ENCODE peak calls at places on chromosomes 5 and 9, in eight cellular contexts. Z is choroid plexus epithelial cell, L is omental fat pad, H is brain microvascular endothelial cell, W is GM13977, E is heart left ventricle, P is WTC11, A is Peyer's patch. C is an unnamed sample.

GRCh38 chr5:109907751-109908150 is 218.0 kb downstream of the MAN2A1 start:
- DNase-seq in Z (peak), L (no peak), H (peak), W (no peak), E (no peak), P (no peak), A (no peak), C (no peak)

GRCh38 chr9:117917873-117918272 is 213.7 kb downstream of the TLR4 start:
- DNase-seq in Z (no peak), L (no peak), H (no peak), W (no peak), E (no peak), P (no peak), A (no peak), C (no peak)

GRCh38 chr9:124212381-124213050 is 45.2 kb upstream of the NEK6 start:
- DNase-seq in Z (peak), L (peak), H (peak), W (no peak), E (no peak), P (no peak), A (no peak), C (no peak)

GRCh38 chr5:98569288-98569687 is 204.2 kb upstream of the RGMB start:
- DNase-seq in Z (no peak), L (no peak), H (no peak), W (no peak), E (no peak), P (no peak), A (no peak), C (no peak)

GRCh38 chr5:154714271-154714986 is 40.7 kb upstream of the LARP1 start:
- DNase-seq in Z (peak), L (no peak), H (peak), W (no peak), E (no peak), P (no peak), A (peak), C (no peak)

GRCh38 chr5:153496835-153497234 is 6.4 kb downstream of the GRIA1 start:
- DNase-seq in Z (peak), L (no peak), H (peak), W (no peak), E (no peak), P (no peak), A (no peak), C (no peak)

GRCh38 chr9:115069771-115070170 is 48.2 kb downstream of the TNC start:
- DNase-seq in Z (no peak), L (no peak), H (no peak), W (no peak), E (no peak), P (no peak), A (no peak), C (no peak)

GRCh38 chr9:123049589-123050222 is 16.2 kb downstream of the GPR21 start:
- DNase-seq in Z (peak), L (no peak), H (no peak), W (no peak), E (no peak), P (no peak), A (no peak), C (no peak)

GRCh38 chr9:129823163-129823933 is 588 bp downstream of the TOR1A start:
- DNase-seq in Z (peak), L (no peak), H (no peak), W (peak), E (no peak), P (peak), A (no peak), C (no peak)

GRCh38 chr5:145685417-145685816 is 149.7 kb downstream of the PRELID2 start:
- DNase-seq in Z (no peak), L (no peak), H (no peak), W (no peak), E (no peak), P (no peak), A (no peak), C (no peak)

GRCh38 chr9:123669355-123669754 is 260.6 kb downstream of the DENND1A start:
- DNase-seq in Z (no peak), L (no peak), H (no peak), W (no peak), E (no peak), P (no peak), A (no peak), C (no peak)

GRCh38 chr9:71719585-71719984 is 48.7 kb downstream of the CEMIP2 start:
- DNase-seq in Z (peak), L (no peak), H (no peak), W (no peak), E (no peak), P (no peak), A (no peak), C (no peak)

GRCh38 chr9:71719088-71719487 is 49.2 kb downstream of the CEMIP2 start:
- DNase-seq in Z (no peak), L (no peak), H (no peak), W (no peak), E (no peak), P (no peak), A (no peak), C (no peak)

GRCh38 chr9:71721786-71722295 is 46.5 kb downstream of the CEMIP2 start:
- DNase-seq in Z (no peak), L (no peak), H (no peak), W (no peak), E (no peak), P (no peak), A (no peak), C (no peak)

GRCh38 chr9:71710856-71711255 is 57.5 kb downstream of the CEMIP2 start:
- DNase-seq in Z (no peak), L (no peak), H (no peak), W (no peak), E (no peak), P (no peak), A (no peak), C (no peak)

GRCh38 chr9:71716138-71716909 is 52.0 kb downstream of the CEMIP2 start:
- DNase-seq in Z (peak), L (no peak), H (no peak), W (no peak), E (no peak), P (no peak), A (no peak), C (no peak)
- TF ChIP-seq CTCF in Z (peak), L (no peak), H (peak), W (peak), E (peak), P (no peak), A (peak), C (peak)

DNA sequence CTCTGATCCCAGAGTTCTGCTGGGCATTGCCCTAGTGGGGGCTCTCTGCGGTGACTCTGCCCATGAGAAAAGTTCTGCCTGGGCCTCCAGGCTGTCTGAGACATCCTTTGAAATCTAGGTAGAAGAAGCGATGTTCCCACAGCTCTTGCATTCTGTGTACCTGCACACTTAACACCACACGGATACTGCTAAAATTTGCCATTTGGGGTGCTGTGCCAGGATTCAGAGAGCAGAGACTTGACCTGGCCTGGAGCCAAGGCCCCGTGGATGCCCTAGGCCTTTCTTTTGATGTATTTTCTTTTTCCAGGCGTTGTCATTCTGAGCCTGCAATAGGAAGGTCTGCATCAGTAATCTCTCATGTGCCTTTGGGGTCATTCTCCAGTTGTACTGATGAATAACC is 89.3 kb upstream of the IL12B start:
- DNase-seq in Z (no peak), L (no peak), H (no peak), W (no peak), E (no peak), P (no peak), A (no peak), C (no peak)
- TF ChIP-seq CTCF in Z (no peak), L (no peak), H (no peak), W (no peak), E (no peak), P (no peak), A (no peak), C (no peak)

DNA sequence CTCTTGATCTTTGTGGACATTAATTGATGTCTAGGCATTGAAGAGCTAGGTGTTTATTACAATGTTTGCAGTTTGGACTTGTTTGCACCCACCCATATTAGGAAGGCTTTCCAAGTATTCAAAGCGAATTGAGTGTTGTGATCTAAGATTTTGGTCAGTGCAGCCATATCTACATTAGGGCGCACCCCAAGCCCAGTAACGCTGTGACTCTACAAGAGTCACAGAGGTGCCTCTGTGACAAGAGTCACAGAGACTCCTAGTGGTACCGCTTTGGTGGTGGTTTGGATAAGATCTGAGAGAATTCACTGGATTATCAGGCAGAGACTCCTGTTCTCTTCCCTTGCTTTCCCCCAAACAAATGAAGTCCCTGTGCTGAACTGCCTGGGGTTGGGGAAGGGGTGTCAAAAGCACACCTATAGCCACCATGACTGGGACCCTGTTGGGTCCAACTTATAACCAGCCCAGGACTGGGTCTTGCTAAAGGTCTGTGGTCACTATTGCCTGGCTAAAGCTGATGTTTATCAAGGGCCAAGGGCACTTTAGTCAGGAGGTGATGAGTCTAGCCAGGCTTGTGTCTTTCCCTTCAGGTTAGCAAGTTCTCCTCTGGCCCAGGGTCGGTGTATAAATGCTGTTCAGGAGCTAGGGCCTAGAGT is 114.1 kb upstream of the RIOK2 start:
- DNase-seq in Z (peak), L (no peak), H (peak), W (peak), E (no peak), P (peak), A (no peak), C (no peak)
- TF ChIP-seq CTCF in Z (peak), L (no peak), H (peak), W (peak), E (peak), P (peak), A (peak), C (no peak)

GRCh38 chr5:16685069-16685468 is 68.3 kb upstream of the RETREG1 start:
- DNase-seq in Z (peak), L (no peak), H (no peak), W (no peak), E (no peak), P (no peak), A (no peak), C (no peak)

GRCh38 chr5:16691731-16692130 is 74.9 kb upstream of the RETREG1 start:
- DNase-seq in Z (no peak), L (no peak), H (no peak), W (no peak), E (no peak), P (no peak), A (no peak), C (no peak)

GRCh38 chr5:16693879-16694278 is 77.1 kb upstream of the RETREG1 start:
- DNase-seq in Z (no peak), L (no peak), H (no peak), W (no peak), E (no peak), P (no peak), A (no peak), C (no peak)

GRCh38 chr5:16690243-16690839 is 73.5 kb upstream of the RETREG1 start:
- DNase-seq in Z (peak), L (no peak), H (peak), W (peak), E (no peak), P (peak), A (no peak), C (no peak)

DNA sequence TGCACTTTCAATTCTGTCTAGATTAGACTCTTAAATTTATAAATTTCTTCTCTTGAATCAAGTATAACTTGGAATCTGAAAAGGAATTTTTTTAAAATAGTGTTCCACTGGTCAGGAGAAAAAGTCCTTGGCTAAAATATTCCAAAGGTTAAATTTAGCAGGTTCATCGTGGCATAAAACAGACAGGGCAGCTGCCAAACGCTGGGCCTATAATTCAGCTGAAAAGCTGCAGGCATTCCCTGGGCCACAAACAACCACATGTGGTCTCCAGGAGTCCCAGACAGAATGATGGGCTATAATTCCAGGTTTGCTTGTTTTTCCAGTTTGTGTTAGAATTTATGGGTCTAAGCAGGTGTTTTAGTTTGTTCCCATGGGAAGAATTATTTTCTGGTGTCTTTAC is 71.1 kb upstream of the RETREG1 start:
- DNase-seq in Z (no peak), L (no peak), H (no peak), W (no peak), E (no peak), P (no peak), A (no peak), C (no peak)
- TF ChIP-seq CTCF in Z (no peak), L (no peak), H (no peak), W (no peak), E (no peak), P (no peak), A (no peak), C (no peak)

GRCh38 chr5:78127875-78128274 is 166.6 kb downstream of the AP3B1 start:
- DNase-seq in Z (no peak), L (no peak), H (no peak), W (no peak), E (no peak), P (peak), A (no peak), C (no peak)
- TF ChIP-seq CTCF in Z (peak), L (no peak), H (peak), W (peak), E (no peak), P (peak), A (no peak), C (no peak)

GRCh38 chr5:44833249-44833648 is 24.5 kb downstream of the MRPS30 start:
- DNase-seq in Z (no peak), L (no peak), H (no peak), W (no peak), E (no peak), P (no peak), A (no peak), C (no peak)
- TF ChIP-seq CTCF in Z (no peak), L (no peak), H (no peak), W (no peak), E (no peak), P (no peak), A (no peak), C (no peak)

GRCh38 chr5:139708877-139709586 is 60.9 kb downstream of the CXXC5 start:
- DNase-seq in Z (peak), L (no peak), H (peak), W (peak), E (peak), P (peak), A (peak), C (no peak)
- TF ChIP-seq CTCF in Z (no peak), L (no peak), H (no peak), W (no peak), E (no peak), P (no peak), A (no peak), C (no peak)

GRCh38 chr5:144390133-144390532 is 219.5 kb downstream of the KCTD16 start:
- DNase-seq in Z (peak), L (no peak), H (no peak), W (no peak), E (no peak), P (peak), A (no peak), C (no peak)
- TF ChIP-seq CTCF in Z (peak), L (no peak), H (peak), W (no peak), E (no peak), P (no peak), A (peak), C (no peak)

DNA sequence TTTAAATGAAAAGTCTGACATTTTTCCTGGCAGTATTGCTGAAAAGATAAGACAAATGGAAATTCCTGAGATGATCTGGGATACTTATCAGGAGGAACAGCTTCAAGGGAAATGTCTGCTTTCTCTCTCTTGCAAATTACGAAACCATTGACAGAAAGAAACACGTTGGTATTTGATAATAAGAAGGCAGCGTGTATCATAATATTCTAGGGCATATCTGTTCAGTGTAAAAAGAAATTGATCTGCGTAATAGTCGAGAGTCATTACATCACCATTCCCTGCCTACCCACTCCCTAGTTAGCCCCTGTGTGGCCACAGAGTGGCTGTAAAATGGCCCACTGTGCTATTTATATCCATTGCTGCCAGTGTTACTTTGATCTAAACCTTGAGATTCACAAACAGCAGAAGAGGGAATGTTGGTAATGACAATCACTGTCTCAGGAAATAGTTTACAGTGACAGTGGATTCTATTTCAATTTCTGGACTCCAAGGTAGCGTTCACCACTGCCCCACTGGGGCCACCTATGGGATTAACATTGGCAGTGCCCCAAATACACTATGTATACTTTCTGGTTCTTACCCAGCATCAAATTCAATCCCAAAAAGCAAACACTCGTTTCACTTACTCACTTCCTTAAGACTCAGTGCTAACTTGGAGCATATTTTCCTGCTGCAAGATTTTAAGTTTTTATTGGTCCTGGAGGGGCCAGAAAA is 133.4 kb upstream of the GAS1 start:
- DNase-seq in Z (peak), L (no peak), H (no peak), W (no peak), E (no peak), P (no peak), A (no peak), C (no peak)
- TF ChIP-seq CTCF in Z (peak), L (no peak), H (peak), W (no peak), E (no peak), P (no peak), A (no peak), C (peak)